ENCODE peak calls at places on chromosomes 1 and 21, in seven cellular contexts. J is right lobe of liver, M is uterus, G is AG10803, X is dorsolateral prefrontal cortex, Y is colonic mucosa, Q is cardiac fibroblast. V is an unnamed sample.

GRCh38 chr1:172719066-172719627 is 60.2 kb downstream of the FASLG start:
- DNase-seq in J (no peak), X (no peak), Y (no peak), G (peak; percentile 30), M (no peak), Q (no peak), V (no peak)

GRCh38 chr1:206059354-206059915 is 6.5 kb downstream of the RHEX start:
- DNase-seq in G (no peak), Y (no peak), X (no peak), J (no peak), Q (no peak), M (no peak), V (no peak)

GRCh38 chr21:29217818-29218252 is 80.9 kb upstream of the BACH1 start:
- DNase-seq in Y (no peak), X (no peak), G (peak; percentile 96), J (no peak), M (no peak), Q (peak; percentile 93), V (no peak)

GRCh38 chr1:41516168-41516961 is 31.9 kb upstream of the EDN2 start:
- DNase-seq in J (peak; percentile 88), Y (peak; percentile 91), X (peak; percentile 88), G (peak; percentile 83), Q (peak; percentile 92), M (peak; percentile 95), V (peak; percentile 90)

GRCh38 chr1:234599617-234600417 is 10.2 kb downstream of the IRF2BP2 start:
- DNase-seq in Y (peak; percentile 88), X (peak; percentile 67), G (peak; percentile 80), Q (peak; percentile 92), J (peak; percentile 91), M (peak; percentile 87), V (peak; percentile 96)

GRCh38 chr1:89692601-89693503 is 59.9 kb downstream of the LRRC8C start:
- DNase-seq in Y (no peak), M (no peak), X (no peak), Q (peak; percentile 49), G (no peak), J (no peak), V (no peak)

GRCh38 chr21:41908829-41909228 is 29.7 kb upstream of the PRDM15 start:
- DNase-seq in X (no peak), Y (no peak), J (no peak), M (no peak), G (no peak), Q (no peak), V (no peak)

GRCh38 chr1:22711591-22712501 is 1.2 kb downstream of the EPHB2 start:
- DNase-seq in Y (peak; percentile 67), M (no peak), X (no peak), Q (peak; percentile 27), G (peak; percentile 13), J (no peak), V (no peak)

GRCh38 chr1:1304331-1305299 is 3.1 kb downstream of the ACAP3 start:
- DNase-seq in X (peak; percentile 95), Y (peak; percentile 85), Q (peak; percentile 73), G (peak; percentile 73), M (peak; percentile 90), J (peak; percentile 70), V (no peak)

GRCh38 chr1:178491721-178492120 is 5.0 kb downstream of the CLEC20A start:
- DNase-seq in J (no peak), Q (no peak), G (no peak), M (no peak), X (no peak), Y (no peak), V (no peak)

GRCh38 chr1:27569506-27570382 is 34.2 kb downstream of the AHDC1 start:
- DNase-seq in G (no peak), M (no peak), Q (no peak), X (no peak), J (no peak), Y (no peak), V (no peak)

GRCh38 chr1:88961647-88962275 is 30.7 kb downstream of the KYAT3 start:
- DNase-seq in G (no peak), M (no peak), Q (no peak), Y (no peak), J (no peak), X (no peak), V (no peak)

GRCh38 chr1:4076346-4076745 is 176.3 kb upstream of the C1orf174 start:
- DNase-seq in X (no peak), Q (no peak), G (no peak), M (no peak), J (no peak), Y (no peak), V (peak; percentile 66)

GRCh38 chr21:17925000-17925610 is 105.9 kb upstream of the C21orf91 start:
- DNase-seq in G (peak; percentile 51), M (peak; percentile 42), Q (peak; percentile 66), J (no peak), X (peak; percentile 25), Y (peak; percentile 58), V (no peak)

GRCh38 chr1:47578026-47578861 is 140.4 kb downstream of the FOXD2 start:
- DNase-seq in G (no peak), Y (peak; percentile 40), X (no peak), M (peak; percentile 22), Q (no peak), J (no peak), V (peak; percentile 24)

GRCh38 chr1:93483200-93483599 is 35.3 kb downstream of the FNBP1L start:
- DNase-seq in J (no peak), Y (no peak), M (no peak), X (no peak), G (no peak), Q (no peak), V (no peak)

GRCh38 chr1:32372149-32372756 is 9.9 kb downstream of the TSSK3 start:
- DNase-seq in Q (no peak), G (no peak), J (no peak), Y (no peak), M (no peak), X (no peak), V (no peak)

GRCh38 chr1:211699059-211699458 is 23.6 kb upstream of the NEK2 start:
- DNase-seq in Y (no peak), M (no peak), X (no peak), G (no peak), Q (no peak), J (no peak), V (no peak)

GRCh38 chr1:229030642-229031390 is 240.1 kb upstream of the RAB4A start:
- DNase-seq in G (no peak), M (no peak), J (no peak), Q (no peak), X (no peak), Y (no peak), V (no peak)

GRCh38 chr21:41552254-41552653 is 44.3 kb upstream of the TMPRSS2 start:
- DNase-seq in X (no peak), Y (no peak), Q (no peak), J (no peak), M (no peak), G (no peak), V (no peak)

GRCh38 chr1:22388666-22389455 is 62.8 kb upstream of the ZBTB40 start:
- DNase-seq in Y (no peak), M (no peak), J (no peak), X (no peak), G (peak; percentile 97), Q (peak; percentile 72), V (no peak)

GRCh38 chr1:185926562-185926961 is 192.4 kb downstream of the HMCN1 start:
- DNase-seq in G (peak; percentile 72), J (no peak), Q (peak; percentile 35), X (no peak), Y (no peak), M (no peak), V (no peak)

GRCh38 chr1:97245682-97246081 is 524.1 kb downstream of the PTBP2 start:
- DNase-seq in J (no peak), M (no peak), G (peak; percentile 38), Q (peak; percentile 74), Y (no peak), X (no peak), V (no peak)
- H3K4me3 ChIP-seq in J (no peak overlapping the region), M (no peak overlapping the region), G (no peak overlapping the region), Q (no peak overlapping the region), Y (no peak overlapping the region), X (peak overlapping the region; percentile 4), V (no peak overlapping the region)

GRCh38 chr1:72848997-72849396 is 566.7 kb upstream of the NEGR1 start:
- DNase-seq in J (no peak), X (no peak), Y (no peak), Q (no peak), M (no peak), G (no peak), V (no peak)

GRCh38 chr1:72845981-72846380 is 563.6 kb upstream of the NEGR1 start:
- DNase-seq in M (no peak), X (no peak), G (no peak), J (no peak), Q (no peak), Y (no peak), V (no peak)

GRCh38 chr1:72846891-72847290 is 564.6 kb upstream of the NEGR1 start:
- DNase-seq in Q (no peak), Y (no peak), M (no peak), G (no peak), X (peak; percentile 17), J (no peak), V (no peak)

GRCh38 chr1:72846476-72846875 is 564.1 kb upstream of the NEGR1 start:
- DNase-seq in M (no peak), X (no peak), G (no peak), J (no peak), Y (no peak), Q (no peak), V (no peak)

GRCh38 chr1:72845342-72845741 is 563.0 kb upstream of the NEGR1 start:
- DNase-seq in Q (no peak), J (no peak), M (no peak), G (peak; percentile 15), X (no peak), Y (no peak), V (no peak)
- TF ChIP-seq CTCF in Q (peak; percentile 19), J (no peak), M (no peak), G (peak; percentile 35), X (peak; percentile 18), Y (no peak), V (no peak)

GRCh38 chr1:220255204-220255603 is 17.0 kb downstream of the RAB3GAP2 start:
- DNase-seq in X (no peak), M (no peak), J (no peak), G (no peak), Q (no peak), Y (no peak), V (no peak)

GRCh38 chr1:220243947-220244346 is 28.3 kb downstream of the RAB3GAP2 start:
- DNase-seq in Y (no peak), G (no peak), Q (no peak), M (no peak), X (no peak), J (no peak), V (no peak)

GRCh38 chr1:220251272-220251671 is 21.0 kb downstream of the RAB3GAP2 start:
- DNase-seq in Y (no peak), Q (no peak), J (no peak), G (no peak), X (no peak), M (no peak), V (no peak)

DNA sequence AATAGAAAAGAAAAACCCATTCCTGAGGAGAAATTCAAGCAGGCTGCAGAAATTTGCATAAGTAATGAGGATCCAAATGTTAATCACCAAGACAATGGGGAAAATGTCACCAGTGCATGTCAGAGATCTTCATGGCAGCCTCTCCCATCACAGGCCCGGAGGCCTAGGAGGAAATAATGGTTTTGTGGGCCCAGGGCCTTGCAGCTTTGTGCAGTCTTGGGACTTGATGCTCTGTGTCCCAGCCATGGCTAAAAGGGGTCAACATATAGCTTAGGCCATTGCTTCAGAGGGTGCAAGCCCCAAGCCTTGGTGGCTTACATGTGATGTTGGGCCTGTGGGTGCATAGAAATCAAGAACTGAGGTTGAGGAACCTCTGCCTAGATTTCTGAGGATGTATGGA is 22.7 kb downstream of the RAB3GAP2 start:
- DNase-seq in Q (no peak), M (no peak), J (no peak), X (no peak), Y (no peak), G (no peak), V (no peak)
- H3K4me3 ChIP-seq in Q (no peak overlapping the region), M (no peak overlapping the region), J (no peak overlapping the region), X (no peak overlapping the region), Y (no peak overlapping the region), G (no peak overlapping the region), V (no peak overlapping the region)

GRCh38 chr1:67367370-67368345 is 60.0 kb downstream of the IL12RB2 start:
- DNase-seq in J (peak; percentile 78), Q (peak; percentile 67), M (peak; percentile 16), G (no peak), Y (peak; percentile 36), X (peak; percentile 5), V (no peak)
- TF ChIP-seq CTCF in J (no peak), Q (no peak), M (no peak), G (no peak), Y (no peak), X (no peak), V (no peak)